ENCODE peak calls at places on chromosomes 16 and 17, in eight cellular contexts. W is fibroblast of pulmonary artery; S is Ammon's horn; Y is brain microvascular endothelial cell; B is effector memory CD4-positive, alpha-beta T cell; I is stimulated activated CD4-positive, alpha-beta T cell treated with anti-CD3 and anti-CD28 coated beads, Interleukin-1b, Interleukin-23, amount 100 ng/mL, for 1 hour; X is K562; N is T-cell. E is an unnamed sample.

GRCh38 chr16:65244811-65245210 is 122.9 kb upstream of the CDH11 start:
- DNase-seq in S (no peak), I (no peak), B (no peak), X (no peak), Y (no peak), W (no peak), N (no peak), E (no peak)

GRCh38 chr16:89010210-89010925 is 33.4 kb upstream of the CBFA2T3 start:
- DNase-seq in W (no peak), Y (no peak), B (no peak), N (no peak), S (no peak), I (no peak), X (no peak), E (no peak)

GRCh38 chr16:17784073-17784472 is 313.3 kb upstream of the XYLT1 start:
- DNase-seq in B (no peak), I (no peak), N (no peak), S (no peak), Y (peak), W (peak), X (peak), E (no peak)

GRCh38 chr16:57667526-57668258 is 414 bp upstream of the ADGRG3 start:
- DNase-seq in B (no peak), X (peak), I (no peak), S (no peak), Y (peak), W (no peak), N (no peak), E (no peak)

GRCh38 chr16:13936596-13937081 is 16.7 kb downstream of the ERCC4 start:
- DNase-seq in S (peak), N (no peak), B (no peak), I (no peak), X (no peak), Y (peak), W (peak), E (no peak)

GRCh38 chr17:43791589-43791988 is 11.4 kb downstream of the CFAP97D1 start:
- DNase-seq in N (no peak), Y (peak), I (no peak), S (no peak), B (no peak), W (peak), X (peak), E (no peak)

GRCh38 chr17:74528491-74529199 is 2.6 kb downstream of the CD300LB start:
- DNase-seq in S (peak), X (no peak), I (no peak), N (no peak), B (no peak), Y (no peak), W (no peak), E (no peak)

GRCh38 chr16:52545157-52545543 is 1.8 kb downstream of the TOX3 start:
- DNase-seq in N (no peak), X (no peak), S (no peak), B (no peak), W (no peak), I (no peak), Y (no peak), E (no peak)

GRCh38 chr16:84334058-84334457 is 34.3 kb upstream of the ATP2C2 start:
- DNase-seq in Y (no peak), S (no peak), N (no peak), B (no peak), W (no peak), X (no peak), I (no peak), E (no peak)

GRCh38 chr16:11620243-11621003 is 33.7 kb upstream of the LITAF start:
- DNase-seq in Y (no peak), B (no peak), I (no peak), X (no peak), S (no peak), W (no peak), N (no peak), E (no peak)

GRCh38 chr16:54654429-54654828 is 276.2 kb upstream of the IRX5 start:
- DNase-seq in W (no peak), B (no peak), Y (no peak), I (no peak), N (no peak), S (no peak), X (no peak), E (no peak)

GRCh38 chr17:35373532-35373983 is at the start of gene SLFN11:
- DNase-seq in I (peak), S (peak), N (peak), X (peak), W (peak), B (peak), Y (peak), E (peak)

GRCh38 chr17:60134396-60135159 is 15.2 kb upstream of the CA4 start:
- DNase-seq in S (no peak), Y (peak), I (no peak), W (peak), B (no peak), X (peak), N (no peak), E (no peak)